ENCODE peak calls at places on chromosomes 12 and 14, in ten cellular contexts. A, X, P, V, N, U, D, S, G and K are unnamed samples.

GRCh38 chr12:15629108-15629507 is 160.1 kb downstream of the EPS8 start:
- DNase-seq in A (no peak), X (peak), P (peak), V (peak), N (peak), U (no peak), D (peak), S (peak), G (peak), K (no peak)

GRCh38 chr14:75667099-75667498 is 6.1 kb downstream of the TTLL5 start:
- DNase-seq in A (no peak), X (no peak), P (no peak), V (no peak), N (no peak), U (no peak), D (no peak), S (no peak), G (no peak), K (no peak)

GRCh38 chr14:48575772-48576171 is 900.4 kb upstream of the MDGA2 start:
- DNase-seq in A (peak), X (no peak), P (no peak), V (no peak), N (no peak), U (no peak), D (no peak), S (no peak), G (no peak), K (no peak)

GRCh38 chr14:71701990-71702389 is 230.2 kb upstream of the RGS6 start:
- DNase-seq in A (no peak), X (no peak), P (no peak), V (no peak), N (no peak), U (no peak), D (no peak), S (peak), G (no peak), K (no peak)

GRCh38 chr14:94405481-94405880 is 17.1 kb upstream of the SERPINA1 start:
- DNase-seq in A (no peak), X (no peak), P (no peak), V (no peak), N (no peak), U (no peak), D (no peak), S (no peak), G (no peak), K (no peak)

GRCh38 chr12:58242803-58243628 is 301.6 kb downstream of the ATP23 start:
- DNase-seq in A (no peak), X (peak), P (no peak), V (no peak), N (no peak), U (no peak), D (no peak), S (no peak), G (no peak), K (no peak)

GRCh38 chr12:102406033-102406584 is 74.3 kb downstream of the IGF1 start:
- DNase-seq in A (no peak), X (peak), P (peak), V (peak), N (no peak), U (no peak), D (peak), S (no peak), G (no peak), K (no peak)

GRCh38 chr12:108226866-108227265 is 97.8 kb downstream of the WSCD2 start:
- DNase-seq in A (no peak), X (no peak), P (no peak), V (no peak), N (no peak), U (no peak), D (no peak), S (no peak), G (no peak), K (no peak)

GRCh38 chr14:60183724-60184596 is 18.8 kb upstream of the DHRS7 start:
- DNase-seq in A (no peak), X (peak), P (no peak), V (no peak), N (peak), U (no peak), D (no peak), S (peak), G (peak), K (peak)

GRCh38 chr12:27592548-27592947 is 68.5 kb downstream of the PPFIBP1 start:
- DNase-seq in A (no peak), X (peak), P (no peak), V (peak), N (no peak), U (no peak), D (no peak), S (peak), G (no peak), K (no peak)

GRCh38 chr12:32918890-32919791 is 22.6 kb upstream of the PKP2 start:
- DNase-seq in A (no peak), X (peak), P (peak), V (no peak), N (no peak), U (no peak), D (no peak), S (peak), G (peak), K (no peak)

GRCh38 chr12:111993290-111994150 is 19.4 kb downstream of the TMEM116 start:
- DNase-seq in A (no peak), X (no peak), P (no peak), V (no peak), N (no peak), U (no peak), D (no peak), S (no peak), G (no peak), K (peak)

GRCh38 chr14:62209287-62209899 is 447.2 kb downstream of the SNAPC1 start:
- DNase-seq in A (no peak), X (peak), P (no peak), V (no peak), N (no peak), U (no peak), D (no peak), S (peak), G (no peak), K (no peak)

GRCh38 chr12:65526311-65526710 is 247.8 kb downstream of the MSRB3 start:
- DNase-seq in A (no peak), X (peak), P (no peak), V (no peak), N (no peak), U (no peak), D (no peak), S (peak), G (no peak), K (no peak)

GRCh38 chr12:118052324-118053070 is 8.5 kb downstream of the WSB2 start:
- DNase-seq in A (no peak), X (peak), P (peak), V (peak), N (peak), U (peak), D (peak), S (peak), G (peak), K (no peak)

GRCh38 chr14:33647385-33647786 is 303.5 kb downstream of the EGLN3 start:
- DNase-seq in A (no peak), X (peak), P (no peak), V (no peak), N (no peak), U (no peak), D (no peak), S (peak), G (no peak), K (no peak)

GRCh38 chr12:130713581-130713991 is 2.5 kb downstream of the RIMBP2 start:
- DNase-seq in A (no peak), X (no peak), P (peak), V (no peak), N (no peak), U (peak), D (no peak), S (no peak), G (no peak), K (no peak)

GRCh38 chr12:113244015-113244983 is 23.0 kb downstream of the TPCN1 start:
- DNase-seq in A (no peak), X (no peak), P (peak), V (peak), N (no peak), U (peak), D (peak), S (peak), G (no peak), K (no peak)

GRCh38 chr12:96241484-96242256 is 47.5 kb downstream of the ELK3 start:
- DNase-seq in A (no peak), X (peak), P (no peak), V (no peak), N (no peak), U (peak), D (peak), S (no peak), G (no peak), K (no peak)

GRCh38 chr14:35858521-35859209 is 32.5 kb downstream of the BRMS1L start:
- DNase-seq in A (no peak), X (peak), P (no peak), V (no peak), N (no peak), U (no peak), D (no peak), S (no peak), G (no peak), K (no peak)

GRCh38 chr14:54894995-54895394 is 7.6 kb downstream of the GCH1 start:
- DNase-seq in A (no peak), X (peak), P (peak), V (no peak), N (no peak), U (no peak), D (no peak), S (peak), G (no peak), K (no peak)

GRCh38 chr14:54891471-54892245 is 11.0 kb downstream of the GCH1 start:
- DNase-seq in A (no peak), X (no peak), P (no peak), V (no peak), N (no peak), U (no peak), D (no peak), S (no peak), G (no peak), K (no peak)

GRCh38 chr14:54893151-54893760 is 9.4 kb downstream of the GCH1 start:
- DNase-seq in A (no peak), X (peak), P (peak), V (no peak), N (peak), U (no peak), D (no peak), S (peak), G (peak), K (peak)

GRCh38 chr14:54890794-54891193 is 11.8 kb downstream of the GCH1 start:
- DNase-seq in A (no peak), X (no peak), P (no peak), V (no peak), N (no peak), U (no peak), D (no peak), S (no peak), G (no peak), K (no peak)

DNA sequence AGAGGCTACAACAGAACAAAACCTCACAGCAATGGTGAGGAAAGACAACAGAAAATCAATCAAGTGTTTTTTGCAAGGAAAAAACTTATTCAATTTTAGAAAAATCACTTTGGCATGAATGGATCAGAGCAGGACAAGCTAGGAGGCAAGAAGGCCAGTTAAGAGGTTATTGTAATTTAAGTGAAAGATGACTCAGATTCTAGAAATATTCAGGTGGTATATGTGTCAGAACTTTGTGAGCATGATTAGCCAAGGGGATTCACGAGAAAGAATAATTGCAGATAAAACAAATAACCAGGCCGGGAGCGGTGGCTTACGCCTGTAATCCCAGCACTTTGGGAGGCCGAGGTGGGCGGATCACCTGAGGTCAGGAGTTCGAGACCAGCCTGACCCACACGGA is 12.7 kb downstream of the GCH1 start:
- DNase-seq in A (no peak), X (no peak), P (no peak), V (no peak), N (no peak), U (no peak), D (no peak), S (peak), G (no peak), K (no peak)
- TF ChIP-seq CTCF in A (no peak), X (no peak), P (no peak), V (no peak), N (no peak), U (no peak), D (no peak), S (no peak), G (no peak), K (no peak)

DNA sequence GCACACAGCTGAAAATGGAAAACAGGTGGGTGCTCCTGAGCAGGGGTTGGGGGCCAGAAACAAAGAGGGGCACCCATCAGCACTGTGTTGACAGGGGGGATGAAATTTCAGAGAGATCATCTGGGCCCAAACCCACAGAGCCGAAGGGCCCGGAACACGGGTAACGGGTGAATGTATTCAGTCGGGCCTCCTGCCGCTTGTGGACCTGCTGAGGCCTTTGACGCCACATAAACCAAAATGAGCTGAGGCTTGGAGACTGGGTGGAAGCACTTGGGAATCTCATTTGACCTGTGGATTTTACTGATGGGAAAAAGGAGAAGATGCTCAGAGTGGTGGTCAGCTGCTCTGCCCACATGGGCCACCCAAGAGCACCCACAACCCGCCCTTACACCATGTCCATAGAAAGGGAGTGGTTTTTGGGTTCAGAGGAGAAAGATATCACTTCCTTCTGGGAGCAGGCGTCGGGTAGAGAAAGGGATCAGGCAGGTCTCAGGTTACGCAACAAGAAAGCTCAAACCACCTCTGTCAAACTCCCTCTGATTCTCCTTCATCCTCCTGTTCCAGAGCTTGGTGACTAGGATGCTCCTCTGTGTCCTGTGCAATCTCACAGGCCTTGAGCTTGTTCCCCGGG is 106.8 kb upstream of the BCL2L14 start:
- DNase-seq in A (no peak), X (no peak), P (no peak), V (no peak), N (no peak), U (no peak), D (no peak), S (no peak), G (no peak), K (no peak)
- TF ChIP-seq CTCF in A (no peak), X (no peak), P (no peak), V (no peak), N (no peak), U (no peak), D (no peak), S (no peak), G (no peak), K (no peak)

GRCh38 chr14:21332950-21333349 is 50.9 kb downstream of the SUPT16H start:
- DNase-seq in A (no peak), X (no peak), P (no peak), V (no peak), N (no peak), U (no peak), D (no peak), S (no peak), G (no peak), K (no peak)

GRCh38 chr14:21334202-21334906 is 49.5 kb downstream of the SUPT16H start:
- DNase-seq in A (no peak), X (no peak), P (no peak), V (no peak), N (no peak), U (no peak), D (no peak), S (no peak), G (no peak), K (no peak)
- TF ChIP-seq CTCF in A (no peak), X (no peak), P (no peak), V (no peak), N (no peak), U (no peak), D (no peak), S (no peak), G (no peak), K (no peak)

DNA sequence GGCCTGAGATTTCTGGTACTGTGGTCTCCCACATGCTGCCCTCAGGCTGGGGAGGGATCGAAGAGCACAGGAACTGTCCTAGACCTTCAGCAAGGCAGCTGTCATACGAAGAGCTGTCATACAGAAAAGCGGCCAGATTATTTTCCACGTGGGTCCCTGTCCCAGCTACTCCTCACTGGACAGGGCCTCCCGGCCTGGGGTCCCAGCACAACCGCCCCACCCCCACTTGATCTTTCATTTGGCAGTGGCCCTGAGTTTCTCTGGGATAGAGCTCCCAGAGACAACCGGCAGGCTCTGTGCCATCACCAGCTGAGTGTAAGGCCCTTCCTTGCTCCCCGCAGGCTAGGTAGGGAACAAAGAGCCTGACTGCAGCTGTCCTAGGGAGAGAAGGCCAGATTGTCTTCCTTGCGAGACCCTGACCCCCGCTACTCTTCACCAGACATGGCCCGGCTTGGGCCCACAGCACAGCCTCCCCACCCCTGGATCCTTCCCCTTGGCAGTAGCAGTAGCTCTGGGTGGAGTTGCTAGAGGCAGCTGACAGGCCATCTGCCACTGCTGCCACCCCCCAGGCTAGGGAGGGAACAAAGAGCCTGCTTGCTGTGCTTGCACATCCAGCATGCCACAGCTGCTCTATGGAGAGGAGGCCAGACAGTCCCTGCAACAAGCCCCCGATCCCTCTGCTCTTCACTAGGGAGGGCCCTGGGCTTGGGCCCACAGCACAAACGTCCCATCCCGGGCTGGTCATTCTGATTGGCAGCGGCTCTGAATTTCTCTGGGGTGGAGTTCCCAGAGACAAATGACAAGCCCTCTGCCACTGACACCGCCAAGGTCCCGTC is 3.1 kb upstream of the OR4N2 start:
- DNase-seq in A (peak), X (no peak), P (no peak), V (no peak), N (no peak), U (peak), D (no peak), S (no peak), G (no peak), K (no peak)
- TF ChIP-seq CTCF in A (no peak), X (no peak), P (no peak), V (no peak), N (no peak), U (no peak), D (no peak), S (no peak), G (no peak), K (no peak)

GRCh38 chr14:32028599-32028998 is 48.5 kb upstream of the ARHGAP5 start:
- DNase-seq in A (no peak), X (peak), P (no peak), V (no peak), N (no peak), U (no peak), D (no peak), S (peak), G (no peak), K (no peak)
- TF ChIP-seq CTCF in A (no peak), X (no peak), P (no peak), V (no peak), N (no peak), U (no peak), D (no peak), S (no peak), G (no peak), K (no peak)

GRCh38 chr12:104655059-104655609 is 198.4 kb downstream of the CHST11 start:
- DNase-seq in A (no peak), X (no peak), P (no peak), V (no peak), N (no peak), U (no peak), D (no peak), S (no peak), G (no peak), K (no peak)

GRCh38 chr12:104651812-104652211 is 195.1 kb downstream of the CHST11 start:
- DNase-seq in A (no peak), X (no peak), P (no peak), V (no peak), N (no peak), U (no peak), D (no peak), S (no peak), G (no peak), K (no peak)

GRCh38 chr12:104656383-104656782 is 199.6 kb downstream of the CHST11 start:
- DNase-seq in A (no peak), X (no peak), P (no peak), V (no peak), N (no peak), U (no peak), D (no peak), S (no peak), G (no peak), K (no peak)

GRCh38 chr12:104652910-104653309 is 196.2 kb downstream of the CHST11 start:
- DNase-seq in A (no peak), X (no peak), P (no peak), V (no peak), N (no peak), U (no peak), D (no peak), S (no peak), G (no peak), K (no peak)

DNA sequence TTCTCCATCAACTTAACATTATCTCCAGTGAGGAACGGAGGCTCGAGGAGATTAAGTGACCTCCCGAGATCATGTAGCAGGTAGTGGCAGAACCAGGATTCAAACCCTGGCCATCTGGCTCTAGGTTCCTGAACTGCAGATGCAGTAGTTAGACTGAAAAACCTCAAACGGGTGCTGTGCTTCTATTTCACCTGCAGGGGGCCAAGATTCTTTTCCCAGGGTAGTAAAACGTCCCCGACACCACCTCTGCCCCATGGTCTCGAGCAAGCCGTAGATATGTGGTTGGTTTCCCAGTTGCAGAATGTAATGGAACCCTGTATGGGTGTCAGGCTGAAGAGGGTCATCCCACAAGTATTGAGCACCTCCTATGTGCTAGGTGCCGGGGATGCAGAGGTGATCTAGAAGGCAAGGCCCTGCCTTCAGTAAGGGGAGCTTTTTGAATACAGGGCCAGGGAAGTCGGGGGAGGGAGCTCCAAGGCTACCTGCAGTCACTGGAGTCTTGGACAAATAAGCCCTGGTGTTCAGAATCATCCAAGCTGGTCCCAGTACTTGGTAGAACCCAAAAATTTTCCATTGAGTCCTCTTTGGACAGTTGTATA is 197.1 kb downstream of the CHST11 start:
- DNase-seq in A (no peak), X (no peak), P (no peak), V (no peak), N (no peak), U (no peak), D (no peak), S (peak), G (peak), K (no peak)
- TF ChIP-seq CTCF in A (peak), X (peak), P (no peak), V (peak), N (peak), U (no peak), D (peak), S (peak), G (peak), K (peak)

GRCh38 chr14:106522990-106523389 is 996.6 kb downstream of the TMEM121 start:
- DNase-seq in A (no peak), X (no peak), P (no peak), V (no peak), N (no peak), U (no peak), D (no peak), S (no peak), G (no peak), K (no peak)

GRCh38 chr14:106513302-106513701 is 986.9 kb downstream of the TMEM121 start:
- DNase-seq in A (no peak), X (no peak), P (no peak), V (no peak), N (no peak), U (no peak), D (no peak), S (no peak), G (no peak), K (no peak)

GRCh38 chr14:106518054-106518943 is 991.9 kb downstream of the TMEM121 start:
- DNase-seq in A (no peak), X (no peak), P (peak), V (peak), N (no peak), U (peak), D (peak), S (no peak), G (no peak), K (peak)
- TF ChIP-seq CTCF in A (no peak), X (no peak), P (no peak), V (no peak), N (no peak), U (peak), D (peak), S (no peak), G (peak), K (peak)